ENCODE peak calls at places on chromosomes 12 and 14, in nine cellular contexts. U is nephron progenitor cell, C is progenitor cell of endocrine pancreas, Z is astrocyte of the spinal cord, I is Caco-2, P is right lobe of liver, B is fibroblast of lung, Y is GM13976, X is fibroblast of villous mesenchyme. Q is an unnamed sample.

GRCh38 chr12:116783503-116784237 is 45.6 kb downstream of the RNFT2 start:
- DNase-seq in U (no peak), C (no peak), Z (no peak), I (no peak), P (no peak), B (no peak), Y (no peak), X (no peak), Q (no peak)

GRCh38 chr12:26226629-26227375 is 31.4 kb downstream of the SSPN start:
- DNase-seq in U (peak), C (peak), Z (peak), I (peak), P (no peak), B (peak), Y (peak), X (no peak), Q (peak)

GRCh38 chr14:76872796-76873432 is 46.7 kb downstream of the LRRC74A start:
- DNase-seq in U (peak), C (peak), Z (peak), I (peak), P (peak), B (peak), Y (peak), X (peak), Q (no peak)

GRCh38 chr14:58663494-58664111 is 25.8 kb downstream of the DACT1 start:
- DNase-seq in U (no peak), C (no peak), Z (peak), I (peak), P (no peak), B (peak), Y (no peak), X (peak), Q (no peak)

GRCh38 chr12:32181498-32182175 is 75.0 kb downstream of the BICD1 start:
- DNase-seq in U (no peak), C (no peak), Z (no peak), I (no peak), P (no peak), B (no peak), Y (no peak), X (peak), Q (no peak)

GRCh38 chr14:96092936-96093335 is 53.8 kb downstream of the C14orf132 start:
- DNase-seq in U (no peak), C (no peak), Z (no peak), I (no peak), P (no peak), B (peak), Y (no peak), X (no peak), Q (no peak)

GRCh38 chr12:124053855-124054254 is 80.8 kb downstream of the ZNF664 start:
- DNase-seq in U (peak), C (no peak), Z (peak), I (peak), P (no peak), B (peak), Y (no peak), X (peak), Q (no peak)

GRCh38 chr12:124592050-124592449 is 24.6 kb upstream of the NCOR2 start:
- DNase-seq in U (no peak), C (no peak), Z (peak), I (no peak), P (no peak), B (peak), Y (peak), X (no peak), Q (no peak)

GRCh38 chr12:29054790-29055663 is 94.1 kb upstream of the FAR2 start:
- DNase-seq in U (no peak), C (no peak), Z (no peak), I (no peak), P (no peak), B (no peak), Y (no peak), X (no peak), Q (no peak)

GRCh38 chr14:61749867-61750266 is 12.4 kb upstream of the SNAPC1 start:
- DNase-seq in U (no peak), C (no peak), Z (peak), I (peak), P (no peak), B (peak), Y (no peak), X (no peak), Q (no peak)

GRCh38 chr12:6644903-6645302 is 2.3 kb downstream of the ACRBP start:
- DNase-seq in U (peak), C (no peak), Z (no peak), I (no peak), P (no peak), B (no peak), Y (no peak), X (no peak), Q (no peak)

GRCh38 chr14:64702493-64703392 is 1.5 kb upstream of the PLEKHG3 start:
- DNase-seq in U (peak), C (peak), Z (no peak), I (peak), P (no peak), B (no peak), Y (no peak), X (no peak), Q (no peak)

GRCh38 chr12:102334765-102335164 is 137.1 kb upstream of the PMCH start:
- DNase-seq in U (no peak), C (no peak), Z (no peak), I (no peak), P (no peak), B (no peak), Y (no peak), X (no peak), Q (no peak)

GRCh38 chr12:96196781-96197180 is 2.6 kb downstream of the ELK3 start:
- DNase-seq in U (no peak), C (no peak), Z (peak), I (no peak), P (no peak), B (peak), Y (no peak), X (peak), Q (no peak)

GRCh38 chr12:25960176-25960575 is 1.7 kb downstream of the RASSF8 start:
- DNase-seq in U (peak), C (no peak), Z (peak), I (no peak), P (no peak), B (peak), Y (no peak), X (peak), Q (no peak)

GRCh38 chr12:6370994-6371754 is 4.2 kb downstream of the SCNN1A start:
- DNase-seq in U (peak), C (peak), Z (peak), I (peak), P (peak), B (peak), Y (no peak), X (peak), Q (no peak)

GRCh38 chr14:105862581-105863239 is 336.3 kb downstream of the TMEM121 start:
- DNase-seq in U (no peak), C (no peak), Z (no peak), I (no peak), P (no peak), B (no peak), Y (peak), X (no peak), Q (peak)

GRCh38 chr12:1833596-1834028 is 13.2 kb downstream of the LRTM2 start:
- DNase-seq in U (no peak), C (no peak), Z (no peak), I (no peak), P (no peak), B (no peak), Y (no peak), X (no peak), Q (no peak)

GRCh38 chr12:108653922-108654321 is 20.2 kb upstream of the SELPLG start:
- DNase-seq in U (no peak), C (no peak), Z (no peak), I (no peak), P (no peak), B (no peak), Y (no peak), X (no peak), Q (no peak)

GRCh38 chr14:69696633-69697557 is 70.0 kb upstream of the SRSF5 start:
- DNase-seq in U (no peak), C (no peak), Z (no peak), I (no peak), P (no peak), B (no peak), Y (no peak), X (no peak), Q (no peak)

GRCh38 chr12:30792648-30793499 is 38.1 kb upstream of the CAPRIN2 start:
- DNase-seq in U (no peak), C (no peak), Z (peak), I (no peak), P (no peak), B (peak), Y (no peak), X (peak), Q (no peak)

GRCh38 chr12:50207424-50207823 is 40.3 kb upstream of the CERS5 start:
- DNase-seq in U (no peak), C (no peak), Z (no peak), I (no peak), P (no peak), B (no peak), Y (no peak), X (no peak), Q (no peak)

GRCh38 chr12:55957106-55957859 is 8.6 kb downstream of the PMEL start:
- DNase-seq in U (no peak), C (no peak), Z (no peak), I (no peak), P (no peak), B (no peak), Y (no peak), X (no peak), Q (no peak)

GRCh38 chr14:20623798-20624197 is 17.7 kb downstream of the OR6S1 start:
- DNase-seq in U (no peak), C (no peak), Z (no peak), I (no peak), P (no peak), B (no peak), Y (no peak), X (no peak), Q (peak)

GRCh38 chr14:32383337-32384009 is 54.4 kb downstream of the AKAP6 start:
- DNase-seq in U (no peak), C (no peak), Z (no peak), I (no peak), P (no peak), B (peak), Y (no peak), X (no peak), Q (no peak)

GRCh38 chr14:61321385-61322010 is at the start of gene PRKCH:
- DNase-seq in U (peak), C (peak), Z (peak), I (peak), P (peak), B (peak), Y (peak), X (peak), Q (peak)

GRCh38 chr12:122790393-122791075 is 16.2 kb downstream of the CCDC62 start:
- DNase-seq in U (no peak), C (no peak), Z (peak), I (no peak), P (no peak), B (no peak), Y (no peak), X (peak), Q (no peak)

GRCh38 chr12:38402811-38403210 is 86.2 kb downstream of the ALG10B start:
- DNase-seq in U (no peak), C (no peak), Z (no peak), I (no peak), P (no peak), B (no peak), Y (no peak), X (no peak), Q (no peak)

GRCh38 chr12:55974308-55974724 is 438 bp downstream of the RAB5B start:
- DNase-seq in U (peak), C (peak), Z (peak), I (peak), P (no peak), B (peak), Y (peak), X (peak), Q (peak)

GRCh38 chr12:64088431-64089349 is 133.4 kb downstream of the KICS2 start:
- DNase-seq in U (no peak), C (no peak), Z (peak), I (peak), P (peak), B (peak), Y (no peak), X (peak), Q (no peak)

GRCh38 chr12:51901121-51901812 is 6.0 kb upstream of the ACVRL1 start:
- DNase-seq in U (no peak), C (no peak), Z (no peak), I (peak), P (no peak), B (peak), Y (no peak), X (no peak), Q (no peak)

GRCh38 chr12:92570056-92570753 is 132.6 kb upstream of the PLEKHG7 start:
- DNase-seq in U (peak), C (peak), Z (peak), I (peak), P (no peak), B (peak), Y (peak), X (peak), Q (no peak)

GRCh38 chr12:14981049-14981448 is 8.2 kb downstream of the PDE6H start:
- DNase-seq in U (no peak), C (no peak), Z (no peak), I (no peak), P (no peak), B (no peak), Y (no peak), X (no peak), Q (no peak)

GRCh38 chr14:35558680-35559079 is 24.7 kb downstream of the INSM2 start:
- DNase-seq in U (no peak), C (no peak), Z (no peak), I (no peak), P (no peak), B (no peak), Y (no peak), X (no peak), Q (no peak)

GRCh38 chr12:102543494-102543893 is 63.1 kb upstream of the IGF1 start:
- DNase-seq in U (no peak), C (no peak), Z (no peak), I (no peak), P (no peak), B (no peak), Y (no peak), X (no peak), Q (no peak)

GRCh38 chr14:73661872-73662271 is 17.1 kb downstream of the DNAL1 start:
- DNase-seq in U (no peak), C (no peak), Z (peak), I (no peak), P (no peak), B (peak), Y (no peak), X (no peak), Q (no peak)

GRCh38 chr14:73663548-73664212 is 18.9 kb downstream of the DNAL1 start:
- DNase-seq in U (no peak), C (no peak), Z (no peak), I (no peak), P (no peak), B (no peak), Y (peak), X (no peak), Q (no peak)

GRCh38 chr14:73665130-73665529 is 20.3 kb downstream of the DNAL1 start:
- DNase-seq in U (no peak), C (no peak), Z (no peak), I (no peak), P (no peak), B (no peak), Y (no peak), X (no peak), Q (no peak)

GRCh38 chr14:73660511-73660910 is 15.7 kb downstream of the DNAL1 start:
- DNase-seq in U (no peak), C (no peak), Z (no peak), I (no peak), P (no peak), B (no peak), Y (no peak), X (no peak), Q (no peak)

DNA sequence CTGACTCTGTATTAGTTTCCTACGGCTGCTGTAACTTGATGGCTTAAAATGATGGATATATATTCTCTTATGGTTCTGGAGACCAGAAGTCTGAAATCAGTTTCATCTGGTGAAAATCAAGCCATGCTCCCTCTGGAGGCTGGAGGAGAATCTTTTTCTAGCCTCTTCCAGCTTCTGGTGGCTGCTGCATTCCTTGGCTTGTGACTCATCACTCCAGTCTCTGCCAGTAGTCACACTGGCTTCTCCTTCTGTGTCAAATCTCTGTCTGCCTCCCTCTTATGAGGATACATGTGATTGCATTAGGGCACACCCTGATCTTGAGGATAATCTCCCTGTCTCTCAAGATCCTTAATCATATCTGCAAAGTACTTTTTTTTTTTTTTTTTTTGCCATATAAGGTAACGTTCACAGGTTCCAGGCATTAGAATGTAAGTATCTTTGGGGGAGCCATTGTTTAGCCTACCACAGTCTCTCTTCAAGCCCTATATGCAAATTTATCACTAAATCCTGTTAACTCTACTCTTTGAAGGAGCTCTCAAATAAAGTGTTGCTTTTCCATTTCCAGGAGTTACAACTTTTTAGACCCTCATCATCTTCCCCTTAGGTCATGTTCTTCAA is 17.8 kb downstream of the DNAL1 start:
- DNase-seq in U (no peak), C (no peak), Z (peak), I (peak), P (no peak), B (peak), Y (no peak), X (peak), Q (no peak)
- TF ChIP-seq CTCF in U (no peak), C (peak), Z (peak), I (peak), P (peak), B (peak), Y (no peak), X (peak), Q (peak)

GRCh38 chr12:128261757-128262156 is 5.2 kb upstream of the TMEM132C start:
- DNase-seq in U (no peak), C (no peak), Z (no peak), I (no peak), P (no peak), B (no peak), Y (no peak), X (no peak), Q (no peak)

GRCh38 chr12:128265566-128265965 is 1.4 kb upstream of the TMEM132C start:
- DNase-seq in U (no peak), C (no peak), Z (no peak), I (no peak), P (no peak), B (no peak), Y (no peak), X (no peak), Q (no peak)

GRCh38 chr12:128258866-128259555 is 8.0 kb upstream of the TMEM132C start:
- DNase-seq in U (no peak), C (no peak), Z (no peak), I (no peak), P (no peak), B (no peak), Y (no peak), X (no peak), Q (no peak)

DNA sequence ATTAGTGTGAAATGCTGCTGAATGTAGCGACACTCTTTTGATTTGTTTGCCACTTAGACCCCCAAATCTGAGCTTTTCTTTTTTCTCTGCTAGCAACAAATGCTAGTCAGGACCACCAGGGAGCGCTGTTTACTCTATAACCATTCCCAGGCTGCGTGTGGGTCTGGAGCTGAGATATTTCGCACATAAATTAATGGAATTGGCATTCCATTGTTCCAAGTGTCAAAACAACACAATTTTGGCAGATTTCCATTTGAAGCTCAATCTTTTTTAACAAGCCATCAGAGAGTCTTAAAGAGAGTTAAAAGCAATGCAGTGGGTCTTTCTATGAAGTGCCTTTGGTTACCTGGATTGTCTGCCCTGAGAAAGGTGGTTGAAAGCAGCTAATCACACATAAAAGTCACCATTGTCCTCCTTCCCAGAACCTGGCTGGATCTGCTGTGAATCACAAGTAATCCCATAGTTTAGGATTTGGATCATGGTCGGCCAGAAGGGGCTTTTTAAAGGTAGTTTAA is 7.4 kb upstream of the TMEM132C start:
- DNase-seq in U (peak), C (peak), Z (peak), I (no peak), P (no peak), B (peak), Y (peak), X (peak), Q (no peak)
- TF ChIP-seq CTCF in U (peak), C (peak), Z (peak), I (peak), P (peak), B (peak), Y (no peak), X (peak), Q (peak)

GRCh38 chr14:103302966-103303365 is 31.1 kb upstream of the EIF5 start:
- DNase-seq in U (no peak), C (no peak), Z (no peak), I (no peak), P (no peak), B (peak), Y (no peak), X (peak), Q (no peak)

GRCh38 chr14:103301512-103302197 is 32.4 kb upstream of the EIF5 start:
- DNase-seq in U (no peak), C (no peak), Z (no peak), I (no peak), P (no peak), B (no peak), Y (no peak), X (no peak), Q (no peak)

GRCh38 chr14:103296987-103297386 is 37.0 kb upstream of the EIF5 start:
- DNase-seq in U (no peak), C (no peak), Z (no peak), I (no peak), P (no peak), B (no peak), Y (no peak), X (no peak), Q (no peak)

GRCh38 chr14:103296007-103296406 is 38.0 kb upstream of the EIF5 start:
- DNase-seq in U (no peak), C (no peak), Z (peak), I (no peak), P (no peak), B (peak), Y (no peak), X (peak), Q (no peak)

GRCh38 chr14:103298620-103299019 is 35.4 kb upstream of the EIF5 start:
- DNase-seq in U (no peak), C (no peak), Z (no peak), I (no peak), P (no peak), B (no peak), Y (no peak), X (no peak), Q (no peak)
- TF ChIP-seq CTCF in U (no peak), C (no peak), Z (no peak), I (no peak), P (peak), B (no peak), Y (no peak), X (no peak), Q (peak)

DNA sequence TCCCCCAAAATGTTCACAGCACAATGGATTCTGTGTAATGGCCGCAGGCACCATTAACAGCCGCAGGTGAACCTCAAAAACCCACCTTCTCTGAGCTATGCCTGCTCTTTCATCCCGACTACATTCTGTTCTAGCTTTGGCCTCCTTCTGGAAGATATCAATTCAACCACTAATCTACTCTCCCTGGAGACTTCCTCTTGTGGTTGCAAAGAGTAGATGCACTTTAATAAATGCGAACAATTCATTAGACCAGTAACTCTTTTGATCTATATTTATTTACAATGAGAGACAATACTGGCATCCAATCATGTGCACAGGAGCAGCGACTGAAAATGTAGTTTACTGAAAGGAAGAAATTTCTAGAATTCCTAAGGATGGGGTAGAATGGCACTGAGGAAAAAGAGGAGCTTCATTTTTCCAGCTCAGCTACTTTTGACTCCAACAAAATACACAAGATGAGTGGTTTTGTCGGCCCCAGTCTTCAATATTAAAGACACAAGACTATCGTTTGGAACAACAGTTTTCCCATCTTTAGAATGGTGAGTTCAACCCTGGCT is 5.3 kb downstream of the GRIN2B start:
- DNase-seq in U (no peak), C (no peak), Z (no peak), I (no peak), P (no peak), B (no peak), Y (no peak), X (no peak), Q (no peak)
- TF ChIP-seq CTCF in U (no peak), C (no peak), Z (no peak), I (peak), P (no peak), B (no peak), Y (no peak), X (no peak), Q (peak)